ENCODE peak calls at places on chromosome 16, in nine cellular contexts. C is neuronal stem cell; A is right cardiac atrium; V is adipocyte; Y is aorta; F is heart right ventricle; H is transverse colon; P is testis; B is effector memory CD4-positive, alpha-beta T cell. X is an unnamed sample. For H3K27me3, the result is how much of the 10 kb centered on the place peaks cover.

GRCh38 chr16:52621651-52622050 is 74.7 kb upstream of the TOX3 start:
- DNase-seq in P (no peak), F (no peak), Y (no peak), B (no peak), C (no peak), V (no peak), A (no peak), H (no peak), X (no peak)

GRCh38 chr16:3518983-3519343 is 18.2 kb downstream of the CLUAP1 start:
- DNase-seq in H (no peak), Y (no peak), B (no peak), C (no peak), V (no peak), A (no peak), F (no peak), P (no peak), X (no peak)

GRCh38 chr16:12503201-12503600 is 300.5 kb downstream of the CPPED1 start:
- DNase-seq in H (no peak), B (no peak), A (peak), Y (peak), V (no peak), C (no peak), P (no peak), F (no peak), X (no peak)

GRCh38 chr16:28298511-28298878 is 6.2 kb downstream of the SBK1 start:
- DNase-seq in A (no peak), V (no peak), F (no peak), Y (no peak), C (no peak), P (no peak), H (no peak), B (no peak), X (no peak)

GRCh38 chr16:1579214-1579613 is 32.7 kb downstream of the IFT140 start:
- DNase-seq in A (no peak), H (no peak), Y (no peak), V (no peak), C (no peak), P (peak), B (no peak), F (no peak), X (no peak)

GRCh38 chr16:54363760-54364159 is 77.2 kb upstream of the IRX3 start:
- DNase-seq in A (no peak), Y (peak), P (no peak), B (no peak), V (no peak), C (no peak), H (no peak), F (no peak), X (no peak)

GRCh38 chr16:23337836-23338550 is 35.9 kb downstream of the SCNN1B start:
- DNase-seq in P (no peak), F (no peak), Y (peak), B (no peak), C (no peak), A (no peak), H (no peak), V (no peak), X (no peak)

GRCh38 chr16:54270711-54271110 is 15.9 kb downstream of the IRX3 start:
- DNase-seq in Y (no peak), V (no peak), F (no peak), H (no peak), B (no peak), C (no peak), P (no peak), A (no peak), X (no peak)

GRCh38 chr16:85978976-85979375 is 80.0 kb downstream of the IRF8 start:
- DNase-seq in A (no peak), H (no peak), C (no peak), B (no peak), P (no peak), Y (no peak), F (no peak), V (no peak), X (no peak)

GRCh38 chr16:85975421-85976100 is 76.6 kb downstream of the IRF8 start:
- DNase-seq in B (no peak), V (no peak), H (peak), A (no peak), C (no peak), P (no peak), Y (no peak), F (no peak), X (no peak)

GRCh38 chr16:85980686-85981085 is 81.7 kb downstream of the IRF8 start:
- DNase-seq in H (no peak), C (no peak), B (no peak), Y (no peak), F (no peak), P (no peak), A (no peak), V (no peak), X (no peak)

GRCh38 chr16:85979605-85980004 is 80.6 kb downstream of the IRF8 start:
- DNase-seq in V (no peak), F (no peak), Y (no peak), A (no peak), H (peak), P (no peak), C (no peak), B (no peak), X (no peak)

GRCh38 chr16:85978291-85978775 is 79.4 kb downstream of the IRF8 start:
- DNase-seq in B (no peak), A (peak), F (no peak), P (no peak), H (no peak), C (no peak), V (peak), Y (no peak), X (no peak)
- H3K27me3 ChIP-seq in B (under half), A (under half), F (half or more), P (under half), H (under half), C (under half), V (half or more), Y (under half), X (under half)

DNA sequence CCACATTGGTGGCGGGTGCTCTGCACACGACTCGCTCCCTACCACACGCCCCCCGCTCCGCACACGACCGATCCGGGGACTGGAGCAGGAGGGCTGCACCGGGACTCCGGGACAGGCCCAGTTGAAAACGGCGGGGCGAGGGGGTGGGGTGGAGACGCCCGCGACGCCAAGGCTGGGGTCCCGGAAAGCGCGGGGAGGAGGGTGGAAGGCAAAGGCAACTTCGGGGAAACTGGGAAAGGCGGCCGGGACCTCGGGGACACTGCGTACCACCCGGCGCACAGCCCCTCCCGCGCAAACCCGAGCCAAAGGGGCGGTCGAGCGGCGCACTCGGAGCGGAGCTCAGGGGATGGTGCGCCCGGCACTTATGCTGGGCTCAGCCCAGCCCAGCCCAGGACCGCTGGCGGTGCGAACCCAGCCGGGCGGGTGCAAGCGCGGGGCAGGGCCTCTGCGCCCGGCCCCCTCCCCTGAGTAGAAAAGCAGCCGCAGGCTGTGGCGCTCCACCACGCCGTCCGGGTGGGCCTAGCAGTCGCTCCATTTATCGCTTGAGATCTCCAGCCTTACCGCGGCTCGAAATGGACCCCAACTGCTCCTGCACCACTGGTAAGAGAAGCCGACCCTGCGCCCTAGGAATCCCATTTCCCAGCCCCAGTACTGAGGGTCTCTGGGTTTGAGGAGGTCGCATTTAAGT is at the start of gene MT1M:
- DNase-seq in F (no peak), C (no peak), V (no peak), Y (peak), P (peak), B (no peak), H (peak), A (peak), X (no peak)
- H3K27me3 ChIP-seq in F (under half), C (half or more), V (under half), Y (under half), P (under half), B (half or more), H (half or more), A (under half), X (under half)

GRCh38 chr16:31530405-31530804 is 2.7 kb downstream of the AHSP start:
- DNase-seq in P (no peak), H (no peak), B (no peak), V (no peak), Y (no peak), F (no peak), A (no peak), C (no peak), X (no peak)
- H3K27me3 ChIP-seq in P (under half), H (under half), B (under half), V (under half), Y (under half), F (half or more), A (under half), C (under half), X (under half)

DNA sequence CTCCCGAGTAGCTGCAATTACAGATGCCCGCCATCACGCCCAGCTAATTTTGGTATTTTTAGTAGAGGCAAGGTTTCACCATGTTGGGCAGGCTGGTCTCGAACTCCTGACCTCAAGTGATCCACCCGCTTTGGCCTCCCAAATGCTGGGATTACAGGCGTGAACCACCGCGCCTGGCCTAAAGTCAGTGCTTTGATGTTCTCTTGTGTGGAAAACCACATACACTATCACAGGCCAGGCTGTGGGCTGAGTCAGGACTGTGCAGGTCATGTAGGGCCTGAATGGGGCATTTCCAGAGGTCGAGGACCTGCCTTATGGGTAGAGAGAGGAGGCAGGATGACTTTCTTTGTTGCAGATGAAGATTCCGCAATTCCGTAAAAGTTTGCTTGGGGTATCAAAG is 5.1 kb upstream of the MT3 start:
- DNase-seq in A (no peak), V (no peak), Y (no peak), P (no peak), C (no peak), H (no peak), B (no peak), F (no peak), X (no peak)
- H3K27me3 ChIP-seq in A (under half), V (under half), Y (under half), P (under half), C (under half), H (under half), B (under half), F (under half), X (under half)

DNA sequence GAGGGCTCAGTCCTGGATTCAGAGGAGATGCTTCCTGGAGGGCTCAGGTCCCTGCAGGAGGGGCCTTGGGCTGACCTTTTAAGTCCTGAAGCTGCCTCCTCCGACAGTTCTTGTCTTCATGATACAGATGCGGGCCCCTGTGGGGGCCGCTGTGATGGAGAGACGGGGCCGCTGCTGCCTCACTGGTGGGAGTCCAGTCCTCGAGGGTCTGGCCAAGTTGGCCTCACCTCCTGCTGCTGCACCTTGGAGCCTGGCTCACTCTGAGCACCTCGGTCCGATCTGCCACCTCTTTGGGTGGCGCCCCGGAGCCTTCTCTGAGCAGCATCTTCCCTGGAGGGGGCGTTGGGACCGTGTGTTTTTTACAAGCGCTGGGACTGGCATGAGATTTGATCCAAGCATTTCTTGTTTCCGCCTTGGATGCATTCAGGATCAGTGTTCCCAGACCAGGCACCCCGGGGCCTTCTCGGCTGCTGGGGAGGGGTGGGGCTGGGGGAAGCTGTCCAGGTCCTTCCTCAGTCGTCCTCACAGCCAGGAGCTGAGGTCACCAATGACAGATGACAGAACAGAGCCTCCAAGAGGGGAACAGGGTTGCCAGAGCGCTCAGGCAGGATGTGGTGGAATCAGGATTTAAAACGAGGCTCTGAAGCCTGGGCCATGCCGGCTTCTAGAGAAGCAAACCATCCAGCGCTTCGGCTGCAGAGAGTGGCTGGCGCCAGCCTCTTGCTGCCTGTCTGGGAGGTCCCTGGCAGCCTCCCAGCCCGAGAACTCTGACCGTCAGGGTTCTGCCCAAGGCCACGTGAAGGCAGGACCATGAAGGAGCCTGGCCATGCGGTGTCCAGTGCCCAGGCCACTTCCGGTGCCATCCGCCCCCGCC is 78.9 kb downstream of the KLHDC4 start:
- DNase-seq in F (no peak), Y (no peak), H (no peak), B (no peak), A (no peak), V (no peak), C (no peak), P (peak), X (no peak)
- H3K27me3 ChIP-seq in F (under half), Y (under half), H (under half), B (under half), A (under half), V (under half), C (under half), P (under half), X (under half)

DNA sequence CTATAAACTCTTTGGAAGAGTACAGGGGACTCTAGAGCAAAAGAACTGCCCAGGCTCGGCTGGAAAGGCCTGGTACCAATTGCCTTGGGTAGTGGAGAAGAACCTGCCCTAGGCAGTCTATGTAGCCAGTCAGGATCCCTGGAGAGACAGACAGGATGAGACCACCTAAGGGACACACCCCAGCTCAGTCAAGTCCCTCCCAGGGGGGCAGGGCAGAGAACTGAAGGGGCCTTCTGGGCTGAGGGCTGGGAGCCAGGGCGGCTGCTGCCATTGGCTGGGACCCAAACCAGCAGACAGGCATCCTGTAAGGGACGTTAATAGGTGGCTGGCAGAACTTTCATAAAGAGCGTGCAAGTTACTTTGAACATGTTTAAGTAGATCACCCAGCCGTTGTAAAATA is 12.8 kb upstream of the SLC38A8 start:
- DNase-seq in A (peak), C (no peak), Y (peak), P (no peak), F (peak), B (no peak), H (no peak), V (no peak), X (peak)
- H3K27me3 ChIP-seq in A (under half), C (under half), Y (under half), P (under half), F (under half), B (under half), H (under half), V (under half), X (under half)

X was measured in fibroblast of lung.